ENCODE peak calls at places on chromosome X, in eight cellular contexts. One of them, this sample, is unnamed.
A peak's percentile ranks its signal among the peaks of the same experiment; 100 is the strongest.

GRCh38 chrX:21798677-21799219 is 40.7 kb upstream of the MBTPS2 start:
- DNase-seq in SJCRH30: peak; percentile 94
- DNase-seq in EH: peak; percentile 12
- DNase-seq in astrocyte: peak; percentile 91
- DNase-seq in Caco-2: no peak
- DNase-seq in nephron progenitor cell: no peak
- DNase-seq in nucleus accumbens: no peak
- DNase-seq in GM12891: no peak
- DNase-seq in this sample: peak; percentile 28

GRCh38 chrX:79366888-79367749 is at the start of gene ITM2A:
- DNase-seq in SJCRH30: no peak
- DNase-seq in EH: no peak
- DNase-seq in astrocyte: no peak
- DNase-seq in Caco-2: no peak
- DNase-seq in nephron progenitor cell: peak; percentile 49
- DNase-seq in nucleus accumbens: no peak
- DNase-seq in GM12891: no peak
- DNase-seq in this sample: no peak

GRCh38 chrX:68929332-68930150 is 100.7 kb downstream of the EFNB1 start:
- DNase-seq in SJCRH30: no peak
- DNase-seq in EH: peak; percentile 81
- DNase-seq in astrocyte: peak; percentile 79
- DNase-seq in Caco-2: no peak
- DNase-seq in nephron progenitor cell: no peak
- DNase-seq in nucleus accumbens: no peak
- DNase-seq in GM12891: no peak
- DNase-seq in this sample: peak; percentile 85

GRCh38 chrX:140709421-140709846 is at the start of gene LINC00632:
- DNase-seq in SJCRH30: no peak
- DNase-seq in EH: no peak
- DNase-seq in astrocyte: no peak
- DNase-seq in Caco-2: no peak
- DNase-seq in nephron progenitor cell: peak; percentile 10
- DNase-seq in nucleus accumbens: peak; percentile 30
- DNase-seq in GM12891: no peak
- DNase-seq in this sample: no peak

GRCh38 chrX:119755981-119756533 is 2.3 kb upstream of the SOWAHD start:
- DNase-seq in SJCRH30: peak; percentile 63
- DNase-seq in EH: no peak
- DNase-seq in astrocyte: no peak
- DNase-seq in Caco-2: no peak
- DNase-seq in nephron progenitor cell: no peak
- DNase-seq in nucleus accumbens: no peak
- DNase-seq in GM12891: peak; percentile 32
- DNase-seq in this sample: peak; percentile 73

GRCh38 chrX:21855937-21856415 is at the start of gene YY2:
- DNase-seq in SJCRH30: no peak
- DNase-seq in EH: no peak
- DNase-seq in astrocyte: no peak
- DNase-seq in Caco-2: no peak
- DNase-seq in nephron progenitor cell: no peak
- DNase-seq in nucleus accumbens: no peak
- DNase-seq in GM12891: no peak
- DNase-seq in this sample: no peak

GRCh38 chrX:53930513-53931380 is 113.5 kb downstream of the PHF8 start:
- DNase-seq in SJCRH30: peak; percentile 3
- DNase-seq in EH: peak; percentile 42
- DNase-seq in astrocyte: peak; percentile 60
- DNase-seq in Caco-2: no peak
- DNase-seq in nephron progenitor cell: no peak
- DNase-seq in nucleus accumbens: no peak
- DNase-seq in GM12891: no peak
- DNase-seq in this sample: peak; percentile 65

GRCh38 chrX:68895339-68896250 is 66.8 kb downstream of the EFNB1 start:
- DNase-seq in SJCRH30: no peak
- DNase-seq in EH: peak; percentile 21
- DNase-seq in astrocyte: peak; percentile 68
- DNase-seq in Caco-2: no peak
- DNase-seq in nephron progenitor cell: no peak
- DNase-seq in nucleus accumbens: no peak
- DNase-seq in GM12891: no peak
- DNase-seq in this sample: peak; percentile 42

GRCh38 chrX:119503484-119503861 is 35.2 kb downstream of the SLC25A5 start:
- DNase-seq in SJCRH30: peak; percentile 11
- DNase-seq in EH: peak; percentile 94
- DNase-seq in astrocyte: peak; percentile 81
- DNase-seq in Caco-2: no peak
- DNase-seq in nephron progenitor cell: no peak
- DNase-seq in nucleus accumbens: no peak
- DNase-seq in GM12891: no peak
- DNase-seq in this sample: peak; percentile 81

GRCh38 chrX:100512471-100512870 is 72.3 kb upstream of the TNMD start:
- DNase-seq in SJCRH30: no peak
- DNase-seq in EH: peak; percentile 9
- DNase-seq in astrocyte: no peak
- DNase-seq in Caco-2: peak; percentile 6
- DNase-seq in nephron progenitor cell: no peak
- DNase-seq in nucleus accumbens: no peak
- DNase-seq in GM12891: peak; percentile 5
- DNase-seq in this sample: peak; percentile 1

GRCh38 chrX:44462851-44463250 is 79.8 kb downstream of the FUNDC1 start:
- DNase-seq in SJCRH30: no peak
- DNase-seq in EH: peak; percentile 22
- DNase-seq in astrocyte: peak; percentile 51
- DNase-seq in Caco-2: no peak
- DNase-seq in nephron progenitor cell: no peak
- DNase-seq in nucleus accumbens: peak; percentile 0
- DNase-seq in GM12891: no peak
- DNase-seq in this sample: peak; percentile 4

GRCh38 chrX:45063319-45064095 is 137.2 kb downstream of the DIPK2B start:
- DNase-seq in SJCRH30: no peak
- DNase-seq in EH: no peak
- DNase-seq in astrocyte: peak; percentile 46
- DNase-seq in Caco-2: no peak
- DNase-seq in nephron progenitor cell: no peak
- DNase-seq in nucleus accumbens: no peak
- DNase-seq in GM12891: no peak
- DNase-seq in this sample: peak; percentile 7

GRCh38 chrX:8730812-8731578 is 942 bp downstream of the ANOS1 start:
- DNase-seq in SJCRH30: no peak
- DNase-seq in EH: peak; percentile 0
- DNase-seq in astrocyte: no peak
- DNase-seq in Caco-2: no peak
- DNase-seq in nephron progenitor cell: peak; percentile 60
- DNase-seq in nucleus accumbens: no peak
- DNase-seq in GM12891: no peak
- DNase-seq in this sample: no peak

GRCh38 chrX:106780259-106780658 is 22.2 kb upstream of the TBC1D8B start:
- DNase-seq in SJCRH30: no peak
- DNase-seq in EH: no peak
- DNase-seq in astrocyte: peak; percentile 27
- DNase-seq in Caco-2: no peak
- DNase-seq in nephron progenitor cell: no peak
- DNase-seq in nucleus accumbens: no peak
- DNase-seq in GM12891: no peak
- DNase-seq in this sample: no peak

GRCh38 chrX:10725071-10725470 is 104.7 kb upstream of the MID1 start:
- DNase-seq in SJCRH30: no peak
- DNase-seq in EH: no peak
- DNase-seq in astrocyte: no peak
- DNase-seq in Caco-2: no peak
- DNase-seq in nephron progenitor cell: no peak
- DNase-seq in nucleus accumbens: no peak
- DNase-seq in GM12891: no peak
- DNase-seq in this sample: peak; percentile 4

GRCh38 chrX:19883878-19884277 is 3.5 kb downstream of the SH3KBP1 start:
- DNase-seq in SJCRH30: no peak
- DNase-seq in EH: no peak
- DNase-seq in astrocyte: no peak
- DNase-seq in Caco-2: no peak
- DNase-seq in nephron progenitor cell: no peak
- DNase-seq in nucleus accumbens: no peak
- DNase-seq in GM12891: no peak
- DNase-seq in this sample: no peak

This sample was measured in IMR-90.